ENCODE peak calls at places on chromosomes 4 and X, in four cellular contexts. One of them, this sample, is unnamed.

GRCh38 chrX:23803931-23804381 is 21.0 kb downstream of the SAT1 start:
- DNase-seq in neuronal stem cell: no peak
- DNase-seq in mesenchymal stem cell: peak
- DNase-seq in H1: no peak
- DNase-seq in this sample: peak

GRCh38 chr4:56704074-56704473 is 23.0 kb upstream of the HOPX start:
- DNase-seq in neuronal stem cell: no peak
- DNase-seq in mesenchymal stem cell: no peak
- DNase-seq in H1: no peak
- DNase-seq in this sample: no peak

GRCh38 chrX:31240982-31241381 is 169.1 kb upstream of the FTHL17 start:
- DNase-seq in neuronal stem cell: no peak
- DNase-seq in mesenchymal stem cell: no peak
- DNase-seq in H1: no peak
- DNase-seq in this sample: no peak

GRCh38 chr4:169015237-169015636 is 5.2 kb upstream of the CBR4 start:
- DNase-seq in neuronal stem cell: no peak
- DNase-seq in mesenchymal stem cell: no peak
- DNase-seq in H1: no peak
- DNase-seq in this sample: no peak

GRCh38 chr4:124431663-124432192 is 280.8 kb downstream of the ANKRD50 start:
- DNase-seq in neuronal stem cell: no peak
- DNase-seq in mesenchymal stem cell: no peak
- DNase-seq in H1: no peak
- DNase-seq in this sample: no peak

GRCh38 chrX:40140706-40141499 is 43.1 kb upstream of the BCOR start:
- DNase-seq in neuronal stem cell: no peak
- DNase-seq in mesenchymal stem cell: peak
- DNase-seq in H1: no peak
- DNase-seq in this sample: no peak

GRCh38 chr4:185549095-185549494 is 13.8 kb upstream of the PDLIM3 start:
- DNase-seq in neuronal stem cell: no peak
- DNase-seq in mesenchymal stem cell: no peak
- DNase-seq in H1: no peak
- DNase-seq in this sample: no peak

GRCh38 chr4:83036991-83037390 is 2.0 kb downstream of the COPS4 start:
- DNase-seq in neuronal stem cell: no peak
- DNase-seq in mesenchymal stem cell: no peak
- DNase-seq in H1: no peak
- DNase-seq in this sample: no peak

GRCh38 chrX:107678957-107679740 is 50.8 kb downstream of the PRPS1 start:
- DNase-seq in neuronal stem cell: no peak
- DNase-seq in mesenchymal stem cell: peak
- DNase-seq in H1: no peak
- DNase-seq in this sample: no peak

GRCh38 chrX:27619459-27619858 is 29.3 kb downstream of the DCAF8L2 start:
- DNase-seq in neuronal stem cell: no peak
- DNase-seq in mesenchymal stem cell: no peak
- DNase-seq in H1: no peak
- DNase-seq in this sample: no peak

DNA sequence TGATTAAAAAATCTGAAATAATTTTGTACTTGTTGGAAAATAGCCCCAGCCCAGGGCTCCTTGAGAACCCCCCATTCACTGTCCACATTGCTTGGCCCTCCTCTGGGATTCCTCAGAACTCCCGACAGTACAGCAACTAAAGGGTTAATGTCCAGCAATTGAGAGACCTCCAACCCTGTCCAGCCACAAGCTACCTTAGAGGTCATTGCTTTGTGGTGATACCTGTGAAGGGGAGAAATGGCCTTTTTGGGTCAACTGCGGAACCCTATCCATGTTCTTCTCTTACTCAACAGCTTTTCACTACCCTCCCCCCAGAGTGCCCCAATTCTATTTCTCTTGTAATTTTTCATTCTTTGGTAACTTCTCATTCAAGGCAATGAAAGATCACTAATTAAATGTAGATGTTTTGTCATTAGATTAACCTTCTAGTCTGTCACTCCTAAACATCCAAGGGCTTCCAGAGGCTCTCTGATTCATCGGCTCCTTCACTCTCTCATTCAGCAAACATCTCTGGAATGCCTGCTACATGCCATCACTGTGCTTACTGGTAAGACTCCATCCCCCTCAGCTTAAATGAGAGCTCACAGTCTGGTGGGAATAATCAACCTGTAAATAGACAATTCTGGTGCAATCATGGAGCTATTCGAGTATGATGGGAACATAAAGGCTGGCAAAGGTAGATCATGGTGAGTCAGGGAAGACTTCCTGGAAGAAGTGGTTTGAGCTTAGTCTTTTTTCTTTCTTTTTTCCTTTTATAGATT is 241.4 kb upstream of the PGRMC2 start:
- DNase-seq in neuronal stem cell: peak
- DNase-seq in mesenchymal stem cell: peak
- DNase-seq in H1: no peak
- DNase-seq in this sample: peak
- H2BK12ac ChIP-seq in neuronal stem cell: no peak
- H2BK12ac ChIP-seq in mesenchymal stem cell: no peak
- H2BK12ac ChIP-seq in H1: peak
- H2BK12ac ChIP-seq in this sample: peak

GRCh38 chr4:6033381-6033780 is 15.2 kb upstream of the C4orf50 start:
- DNase-seq in neuronal stem cell: no peak
- DNase-seq in mesenchymal stem cell: no peak
- DNase-seq in H1: no peak
- DNase-seq in this sample: no peak
- H3K27ac ChIP-seq in neuronal stem cell: no peak
- H3K27ac ChIP-seq in mesenchymal stem cell: no peak
- H3K27ac ChIP-seq in H1: no peak
- H3K27ac ChIP-seq in this sample: no peak

GRCh38 chrX:49163555-49164419 is 1.2 kb downstream of the MAGIX start:
- DNase-seq in neuronal stem cell: peak
- DNase-seq in mesenchymal stem cell: peak
- DNase-seq in H1: peak
- DNase-seq in this sample: peak
- H3K4me3 ChIP-seq in neuronal stem cell: peak
- H3K4me3 ChIP-seq in mesenchymal stem cell: peak
- H3K4me3 ChIP-seq in H1: peak
- H3K4me3 ChIP-seq in this sample: peak

GRCh38 chrX:73965833-73966232 is 338.1 kb upstream of the ZCCHC13 start:
- DNase-seq in neuronal stem cell: no peak
- DNase-seq in mesenchymal stem cell: no peak
- DNase-seq in H1: no peak
- DNase-seq in this sample: no peak

GRCh38 chrX:73963682-73964081 is 340.3 kb upstream of the ZCCHC13 start:
- DNase-seq in neuronal stem cell: no peak
- DNase-seq in mesenchymal stem cell: no peak
- DNase-seq in H1: no peak
- DNase-seq in this sample: no peak

GRCh38 chrX:73962948-73963347 is 341.0 kb upstream of the ZCCHC13 start:
- DNase-seq in neuronal stem cell: no peak
- DNase-seq in mesenchymal stem cell: no peak
- DNase-seq in H1: no peak
- DNase-seq in this sample: no peak

GRCh38 chrX:73964607-73965006 is 339.4 kb upstream of the ZCCHC13 start:
- DNase-seq in neuronal stem cell: no peak
- DNase-seq in mesenchymal stem cell: no peak
- DNase-seq in H1: no peak
- DNase-seq in this sample: no peak
- H2BK12ac ChIP-seq in neuronal stem cell: no peak
- H2BK12ac ChIP-seq in mesenchymal stem cell: no peak
- H2BK12ac ChIP-seq in H1: no peak
- H2BK12ac ChIP-seq in this sample: no peak

GRCh38 chr4:48470570-48470969 is 12.6 kb upstream of the SLC10A4 start:
- DNase-seq in neuronal stem cell: no peak
- DNase-seq in mesenchymal stem cell: no peak
- DNase-seq in H1: no peak
- DNase-seq in this sample: no peak

GRCh38 chr4:48467891-48468290 is 15.3 kb upstream of the SLC10A4 start:
- DNase-seq in neuronal stem cell: no peak
- DNase-seq in mesenchymal stem cell: no peak
- DNase-seq in H1: no peak
- DNase-seq in this sample: no peak

GRCh38 chr4:48475770-48476169 is 7.4 kb upstream of the SLC10A4 start:
- DNase-seq in neuronal stem cell: no peak
- DNase-seq in mesenchymal stem cell: no peak
- DNase-seq in H1: no peak
- DNase-seq in this sample: no peak

GRCh38 chr4:48470135-48470534 is 13.0 kb upstream of the SLC10A4 start:
- DNase-seq in neuronal stem cell: no peak
- DNase-seq in mesenchymal stem cell: no peak
- DNase-seq in H1: no peak
- DNase-seq in this sample: no peak

DNA sequence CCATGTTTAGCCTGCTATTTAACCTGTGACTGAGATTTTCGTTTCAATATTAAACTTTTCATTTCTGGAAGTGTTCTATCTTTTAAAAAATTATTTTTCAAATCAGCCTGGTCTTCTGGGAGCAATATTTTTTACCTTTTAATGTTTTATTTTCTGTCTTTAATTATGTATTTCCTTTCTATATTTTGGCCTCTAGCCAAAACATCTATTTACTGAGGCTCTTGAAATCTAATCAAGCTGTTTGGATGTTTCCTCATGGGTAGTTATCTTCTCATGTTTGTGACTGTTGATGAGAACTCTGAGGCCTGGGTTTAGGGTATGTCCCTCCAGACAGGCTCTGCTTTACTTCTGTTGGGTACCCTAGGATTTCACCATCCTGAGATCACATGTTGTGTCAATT is 10.3 kb upstream of the SLC10A4 start:
- DNase-seq in neuronal stem cell: no peak
- DNase-seq in mesenchymal stem cell: no peak
- DNase-seq in H1: no peak
- DNase-seq in this sample: no peak
- H3K27ac ChIP-seq in neuronal stem cell: no peak
- H3K27ac ChIP-seq in mesenchymal stem cell: no peak
- H3K27ac ChIP-seq in H1: no peak
- H3K27ac ChIP-seq in this sample: no peak

GRCh38 chr4:143515905-143516304 is 2.4 kb downstream of the SMARCA5 start:
- DNase-seq in neuronal stem cell: no peak
- DNase-seq in mesenchymal stem cell: no peak
- DNase-seq in H1: no peak
- DNase-seq in this sample: no peak
- H3K4me3 ChIP-seq in neuronal stem cell: peak
- H3K4me3 ChIP-seq in mesenchymal stem cell: peak
- H3K4me3 ChIP-seq in H1: peak
- H3K4me3 ChIP-seq in this sample: no peak

GRCh38 chrX:153971124-153971631 is 440 bp downstream of the HCFC1 start:
- DNase-seq in neuronal stem cell: peak
- DNase-seq in mesenchymal stem cell: peak
- DNase-seq in H1: peak
- DNase-seq in this sample: peak
- H2BK12ac ChIP-seq in neuronal stem cell: no peak
- H2BK12ac ChIP-seq in mesenchymal stem cell: no peak
- H2BK12ac ChIP-seq in H1: peak
- H2BK12ac ChIP-seq in this sample: no peak

DNA sequence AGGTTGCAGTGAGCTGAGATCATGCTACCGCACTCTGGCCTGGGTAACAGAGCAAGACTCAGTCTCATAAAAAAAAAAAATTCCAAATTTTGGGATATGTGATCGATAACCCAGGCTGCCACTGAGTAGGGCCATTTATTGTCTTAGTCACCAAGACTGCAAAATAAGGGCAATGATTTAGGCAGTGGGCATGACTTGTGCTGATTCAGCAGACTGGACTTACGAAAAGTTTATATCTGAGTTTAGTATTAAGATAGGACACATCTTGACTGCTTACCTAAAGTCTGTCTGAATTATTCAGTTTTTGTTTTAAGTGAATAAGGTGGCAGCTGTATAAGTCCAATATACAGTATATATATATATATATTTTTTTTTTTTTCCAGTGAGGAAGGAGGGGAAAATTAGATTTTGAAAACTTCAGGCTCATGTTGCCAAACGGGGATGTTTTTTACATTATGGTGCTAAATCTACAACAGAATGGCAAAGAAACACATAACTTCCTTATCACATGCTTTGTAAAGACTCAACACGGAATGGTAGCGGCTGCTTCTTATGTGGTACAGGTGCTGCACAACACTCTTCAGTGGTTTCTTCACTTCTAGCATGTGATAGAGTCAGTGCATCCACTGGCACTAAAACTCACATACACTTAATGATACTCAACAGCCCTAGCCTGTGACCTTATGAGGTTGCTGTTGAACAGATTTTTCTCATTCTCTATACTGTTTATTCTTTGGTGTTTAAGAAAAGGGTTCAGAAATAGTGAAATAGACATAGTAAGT is 6.5 kb downstream of the TEX13D start:
- DNase-seq in neuronal stem cell: no peak
- DNase-seq in mesenchymal stem cell: no peak
- DNase-seq in H1: no peak
- DNase-seq in this sample: no peak
- H3K27ac ChIP-seq in neuronal stem cell: no peak
- H3K27ac ChIP-seq in mesenchymal stem cell: no peak
- H3K27ac ChIP-seq in H1: no peak
- H3K27ac ChIP-seq in this sample: no peak

GRCh38 chrX:119516157-119516702 is 48.0 kb downstream of the SLC25A5 start:
- DNase-seq in neuronal stem cell: peak
- DNase-seq in mesenchymal stem cell: peak
- DNase-seq in H1: peak
- DNase-seq in this sample: peak
- H3K4me3 ChIP-seq in neuronal stem cell: no peak
- H3K4me3 ChIP-seq in mesenchymal stem cell: no peak
- H3K4me3 ChIP-seq in H1: no peak
- H3K4me3 ChIP-seq in this sample: no peak

DNA sequence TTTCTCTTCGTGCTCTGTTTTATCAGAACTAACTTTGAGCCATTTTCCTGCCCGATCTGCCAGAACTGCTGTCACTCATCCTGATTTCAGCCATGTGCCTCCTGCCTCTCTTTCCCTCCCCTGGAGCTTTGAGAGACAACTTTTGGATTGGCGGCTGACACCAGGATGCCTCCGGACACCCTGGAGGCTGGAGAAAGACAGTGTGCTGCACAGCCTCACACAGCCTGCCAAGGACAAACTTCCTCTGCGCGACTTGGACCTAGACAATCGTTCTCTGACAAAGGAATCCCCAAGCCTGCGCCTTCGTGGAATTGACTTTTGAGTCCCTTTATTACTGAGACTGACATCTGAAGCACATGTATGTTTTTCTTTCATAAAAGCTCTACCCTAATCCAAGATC is 10.8 kb upstream of the LDB2 start:
- DNase-seq in neuronal stem cell: no peak
- DNase-seq in mesenchymal stem cell: no peak
- DNase-seq in H1: no peak
- DNase-seq in this sample: no peak
- H2BK12ac ChIP-seq in neuronal stem cell: no peak
- H2BK12ac ChIP-seq in mesenchymal stem cell: no peak
- H2BK12ac ChIP-seq in H1: no peak
- H2BK12ac ChIP-seq in this sample: no peak